ENCODE peak calls at places on chromosomes 5 and 9, in six cellular contexts. F is GM13977, K is transverse colon, P is mammary epithelial cell, Q is kidney epithelial cell, W is cardiac fibroblast. D is an unnamed sample.

GRCh38 chr5:160500776-160501175 is 79.1 kb downstream of the PTTG1 start:
- DNase-seq in K (no peak), Q (no peak), F (no peak), W (no peak), P (no peak), D (no peak)

GRCh38 chr9:104686081-104686480 is 8.2 kb upstream of the OR13D1 start:
- DNase-seq in F (no peak), P (no peak), K (no peak), Q (no peak), W (no peak), D (no peak)

GRCh38 chr5:158013939-158014338 is 155.0 kb upstream of the CLINT1 start:
- DNase-seq in Q (no peak), W (peak), K (peak), F (peak), P (peak), D (peak)

GRCh38 chr9:114094971-114095370 is 4.1 kb downstream of the KIF12 start:
- DNase-seq in K (no peak), W (no peak), Q (no peak), P (no peak), F (no peak), D (no peak)

GRCh38 chr5:57863661-57864060 is 381.1 kb upstream of the ACTBL2 start:
- DNase-seq in W (no peak), F (no peak), P (peak), Q (no peak), K (no peak), D (no peak)

GRCh38 chr5:160009591-160009989 is 651 bp downstream of the TTC1 start:
- DNase-seq in P (no peak), K (no peak), W (no peak), F (no peak), Q (no peak), D (no peak)

GRCh38 chr5:3659907-3660306 is 64.3 kb downstream of the IRX1 start:
- DNase-seq in P (peak), Q (no peak), F (no peak), W (peak), K (no peak), D (peak)

GRCh38 chr9:18274693-18275092 is 199.3 kb upstream of the ADAMTSL1 start:
- DNase-seq in F (no peak), P (peak), K (no peak), W (peak), Q (no peak), D (peak)

GRCh38 chr5:17020586-17021362 is 84.7 kb upstream of the MYO10 start:
- DNase-seq in K (no peak), F (no peak), Q (no peak), P (no peak), W (no peak), D (no peak)

GRCh38 chr9:136578915-136579637 is 33.2 kb upstream of the NOTCH1 start:
- DNase-seq in W (no peak), P (peak), Q (no peak), K (no peak), F (no peak), D (no peak)
- TF ChIP-seq CTCF in W (no peak), P (peak), Q (no peak), K (no peak), F (peak), D (peak)

GRCh38 chr5:141941779-141942178 is 16.2 kb downstream of the PCDH12 start:
- DNase-seq in W (no peak), F (no peak), K (no peak), Q (no peak), P (no peak), D (no peak)

GRCh38 chr5:141942185-141942857 is 15.7 kb downstream of the PCDH12 start:
- DNase-seq in K (no peak), W (no peak), Q (no peak), F (no peak), P (no peak), D (no peak)

GRCh38 chr5:141944086-141944485 is 13.9 kb downstream of the PCDH12 start:
- DNase-seq in W (no peak), Q (no peak), F (no peak), P (peak), K (no peak), D (peak)

GRCh38 chr5:141940695-141941271 is 17.1 kb downstream of the DELE1 start:
- DNase-seq in Q (no peak), F (no peak), P (no peak), K (no peak), W (peak), D (no peak)

GRCh38 chr5:141941307-141941706 is 16.7 kb downstream of the PCDH12 start:
- DNase-seq in W (peak), Q (no peak), F (no peak), P (peak), K (no peak), D (peak)
- TF ChIP-seq CTCF in W (no peak), Q (no peak), F (no peak), P (no peak), K (no peak), D (no peak)

GRCh38 chr9:136009516-136009915 is 48.3 kb upstream of the UBAC1 start:
- DNase-seq in Q (no peak), W (no peak), P (no peak), K (no peak), F (no peak), D (no peak)

GRCh38 chr9:136011703-136012496 is 50.7 kb upstream of the UBAC1 start:
- DNase-seq in Q (no peak), K (peak), W (peak), P (no peak), F (no peak), D (no peak)

GRCh38 chr9:136011376-136011702 is 50.2 kb upstream of the UBAC1 start:
- DNase-seq in Q (no peak), K (no peak), W (no peak), F (no peak), P (no peak), D (no peak)

GRCh38 chr9:136010176-136010575 is 49.0 kb upstream of the UBAC1 start:
- DNase-seq in Q (no peak), K (no peak), F (no peak), W (no peak), P (no peak), D (no peak)

DNA sequence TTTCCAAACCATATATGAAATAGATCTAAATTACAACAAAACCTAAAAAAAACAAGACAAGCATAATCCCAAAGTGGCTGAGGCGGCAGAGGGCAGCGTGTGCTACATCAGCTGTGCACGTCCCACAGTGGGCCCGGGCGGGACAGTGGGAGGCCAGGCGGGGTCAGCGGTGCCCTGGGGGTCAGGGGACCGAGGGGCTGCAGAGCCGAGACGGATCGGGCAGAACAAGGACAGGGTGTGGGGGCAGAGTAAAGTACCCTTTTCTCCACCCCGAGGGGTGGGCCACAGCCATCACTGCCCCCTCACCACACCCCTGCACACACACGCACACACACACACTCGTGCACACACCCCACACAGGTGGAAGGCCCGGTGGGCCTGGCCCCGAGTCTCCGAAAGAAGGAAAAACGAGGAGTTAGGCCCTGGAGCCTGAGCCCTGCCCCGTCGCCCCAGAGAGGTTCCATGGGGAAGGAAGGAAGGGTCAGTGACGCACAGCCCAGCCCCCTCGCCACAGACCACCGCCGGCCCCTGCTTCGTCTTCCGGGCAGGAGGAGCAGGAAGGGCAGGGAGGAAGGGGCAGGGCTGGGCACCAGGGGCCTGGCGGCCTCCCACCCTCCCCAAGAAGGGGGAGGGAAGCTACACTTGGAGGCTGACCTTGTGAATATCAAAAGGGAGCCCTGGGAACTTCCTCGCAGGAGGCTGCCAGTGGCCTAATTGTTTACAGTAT is 49.6 kb upstream of the UBAC1 start:
- DNase-seq in Q (no peak), F (no peak), W (no peak), P (no peak), K (no peak), D (no peak)
- TF ChIP-seq CTCF in Q (no peak), F (no peak), W (no peak), P (no peak), K (no peak), D (no peak)

GRCh38 chr9:116842658-116843057 is 155.6 kb downstream of the TRIM32 start:
- DNase-seq in F (no peak), Q (no peak), K (no peak), W (no peak), P (peak), D (peak)
- TF ChIP-seq CTCF in F (no peak), Q (peak), K (no peak), W (no peak), P (peak), D (peak)

GRCh38 chr9:136838314-136839228 is 3.7 kb upstream of the AJM1 start:
- DNase-seq in K (no peak), F (no peak), P (no peak), W (no peak), Q (no peak), D (no peak)

GRCh38 chr9:136835162-136835931 is 6.9 kb upstream of the AJM1 start:
- DNase-seq in F (no peak), W (no peak), P (no peak), Q (no peak), K (no peak), D (no peak)

GRCh38 chr9:136833381-136834142 is 8.7 kb upstream of the AJM1 start:
- DNase-seq in Q (no peak), K (no peak), P (no peak), F (no peak), W (no peak), D (no peak)

GRCh38 chr9:136837146-136837855 is 5.0 kb upstream of the AJM1 start:
- DNase-seq in F (no peak), Q (no peak), P (no peak), W (no peak), K (no peak), D (no peak)

DNA sequence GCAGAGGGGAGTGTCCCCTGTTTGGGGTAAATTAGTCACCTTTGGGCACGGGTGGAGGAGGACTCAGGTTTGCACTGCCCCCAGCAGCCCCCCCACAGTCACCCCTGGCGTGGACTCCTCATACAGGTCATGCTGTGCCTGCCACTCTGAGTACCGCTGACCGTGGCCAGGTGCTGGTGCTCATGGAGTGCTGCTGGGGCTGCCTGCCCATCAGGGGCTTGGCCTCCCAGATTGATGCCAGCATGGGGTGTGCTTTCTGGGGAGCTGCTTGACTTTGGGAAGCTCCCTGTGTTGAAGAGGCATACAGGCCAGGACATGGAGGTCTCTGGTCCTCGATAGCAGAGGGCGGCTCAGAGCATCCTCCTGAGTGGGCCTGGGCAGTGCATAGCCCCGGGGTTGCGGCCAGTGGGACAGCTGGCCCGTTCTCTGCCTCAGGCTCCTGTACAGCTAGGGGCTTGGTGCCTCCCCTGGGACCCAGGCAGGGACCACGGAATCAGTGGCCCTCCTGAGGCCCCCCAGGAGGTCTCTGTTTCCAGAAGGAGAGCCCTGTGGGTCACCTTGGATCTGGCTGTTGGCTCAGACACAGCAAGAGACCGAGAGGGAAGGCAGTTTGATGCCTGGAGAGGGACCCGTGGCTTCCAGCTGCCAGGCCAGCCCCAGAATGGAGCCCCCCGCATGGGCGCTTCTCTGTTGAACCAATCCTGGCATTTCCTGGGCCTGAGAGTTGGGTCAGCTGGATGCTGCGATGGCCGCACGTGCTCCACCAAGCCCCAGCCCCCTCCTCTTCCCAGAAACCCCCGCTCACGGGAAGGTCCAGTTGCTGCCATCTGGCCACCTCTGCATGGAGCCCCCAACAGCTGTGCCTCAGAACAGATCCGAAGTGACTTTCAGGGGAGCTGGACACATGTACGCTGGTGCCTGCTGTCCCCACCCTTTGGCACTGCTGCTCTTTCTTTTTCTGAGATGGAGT is 6.1 kb upstream of the AJM1 start:
- DNase-seq in W (no peak), F (no peak), K (no peak), Q (no peak), P (no peak), D (no peak)
- TF ChIP-seq CTCF in W (no peak), F (no peak), K (no peak), Q (no peak), P (no peak), D (no peak)

GRCh38 chr9:29697011-29697410 is 2123.7 kb upstream of the C9orf72 start:
- DNase-seq in K (no peak), W (peak), Q (no peak), P (peak), F (no peak), D (peak)

GRCh38 chr9:29691145-29691544 is 2117.9 kb upstream of the C9orf72 start:
- DNase-seq in P (no peak), K (no peak), Q (no peak), F (no peak), W (no peak), D (no peak)

GRCh38 chr9:29691758-29692407 is 2118.6 kb upstream of the C9orf72 start:
- DNase-seq in K (no peak), P (peak), F (peak), Q (no peak), W (peak), D (peak)
- TF ChIP-seq CTCF in K (no peak), P (peak), F (peak), Q (peak), W (peak), D (peak)

DNA sequence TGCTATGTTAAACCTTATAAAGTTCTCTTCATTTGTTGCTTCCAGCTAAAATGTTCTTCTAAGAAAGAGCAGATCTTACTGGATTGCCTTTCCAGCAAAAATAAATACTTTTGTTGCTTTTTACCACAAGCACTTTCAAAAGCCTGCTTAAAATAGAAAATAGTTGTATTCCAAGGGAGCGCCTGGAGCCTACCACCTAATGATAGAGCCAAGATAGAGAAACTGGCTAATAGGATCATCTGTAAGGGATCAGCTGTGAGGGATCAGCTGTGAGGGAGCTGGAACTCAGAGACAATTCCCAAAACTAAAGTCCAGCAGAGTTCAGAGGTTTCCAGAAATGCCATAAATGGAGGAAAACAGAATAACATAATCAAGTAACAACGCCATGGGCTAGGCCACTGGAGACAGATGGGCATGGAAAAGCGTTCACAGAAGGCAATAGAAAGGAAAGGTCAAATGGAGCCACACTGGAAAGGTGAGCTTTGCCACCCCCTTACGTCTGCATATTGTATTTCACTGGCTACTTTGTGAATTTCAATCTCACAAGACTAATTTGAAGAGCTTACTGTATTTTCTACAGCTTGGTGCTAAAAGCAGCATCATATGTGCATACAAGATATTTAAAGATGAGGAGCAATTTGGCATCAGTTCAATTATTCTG is 140.6 kb upstream of the TLE4 start:
- DNase-seq in F (no peak), P (no peak), Q (no peak), K (no peak), W (no peak), D (no peak)
- TF ChIP-seq CTCF in F (no peak), P (peak), Q (no peak), K (no peak), W (no peak), D (peak)